ENCODE peak calls at places on chromosomes 6 and 20, in four cellular contexts. One of them, this sample, is unnamed.
A peak's percentile ranks its signal among the peaks of the same experiment; 100 is the strongest.

GRCh38 chr6:105482956-105483355 is 80.1 kb upstream of the PREP start:
- DNase-seq in H1: no peak
- DNase-seq in H9: no peak
- DNase-seq in IMR-90: no peak
- DNase-seq in this sample: no peak

GRCh38 chr6:37516076-37516919 is 16.6 kb upstream of the CCDC167 start:
- DNase-seq in H1: no peak
- DNase-seq in H9: peak; percentile 60
- DNase-seq in IMR-90: no peak
- DNase-seq in this sample: no peak

GRCh38 chr20:49268600-49269365 is 9.1 kb downstream of the ZNFX1 start:
- DNase-seq in H1: no peak
- DNase-seq in H9: no peak
- DNase-seq in IMR-90: peak; percentile 81
- DNase-seq in this sample: no peak

GRCh38 chr20:58651823-58652605 is 931 bp downstream of the STX16 start:
- DNase-seq in H1: peak; percentile 66
- DNase-seq in H9: peak; percentile 94
- DNase-seq in IMR-90: peak; percentile 73
- DNase-seq in this sample: peak; percentile 79

GRCh38 chr6:161373905-161374451 is 100.1 kb upstream of the AGPAT4 start:
- DNase-seq in H1: peak; percentile 95
- DNase-seq in H9: peak; percentile 70
- DNase-seq in IMR-90: peak; percentile 50
- DNase-seq in this sample: peak; percentile 74

GRCh38 chr6:106939208-106939607 is 35.3 kb downstream of the CD24 start:
- DNase-seq in H1: no peak
- DNase-seq in H9: no peak
- DNase-seq in IMR-90: no peak
- DNase-seq in this sample: no peak

GRCh38 chr6:132270745-132271414 is 130.4 kb downstream of the MOXD1 start:
- DNase-seq in H1: no peak
- DNase-seq in H9: no peak
- DNase-seq in IMR-90: no peak
- DNase-seq in this sample: no peak

GRCh38 chr6:1820165-1820564 is 210.4 kb downstream of the FOXC1 start:
- DNase-seq in H1: no peak
- DNase-seq in H9: no peak
- DNase-seq in IMR-90: peak; percentile 69
- DNase-seq in this sample: no peak

GRCh38 chr20:34709836-34710567 is 5.9 kb downstream of the TP53INP2 start:
- DNase-seq in H1: no peak
- DNase-seq in H9: peak; percentile 76
- DNase-seq in IMR-90: peak; percentile 51
- DNase-seq in this sample: peak; percentile 70

GRCh38 chr6:76779068-76779467 is 684.2 kb downstream of the HTR1B start:
- DNase-seq in H1: no peak
- DNase-seq in H9: no peak
- DNase-seq in IMR-90: no peak
- DNase-seq in this sample: peak; percentile 35

GRCh38 chr6:144696610-144697376 is 411.7 kb downstream of the UTRN start:
- DNase-seq in H1: no peak
- DNase-seq in H9: no peak
- DNase-seq in IMR-90: peak; percentile 29
- DNase-seq in this sample: no peak

GRCh38 chr6:139855741-139856206 is 481.3 kb upstream of the CITED2 start:
- DNase-seq in H1: no peak
- DNase-seq in H9: no peak
- DNase-seq in IMR-90: peak; percentile 76
- DNase-seq in this sample: no peak

GRCh38 chr6:66735106-66735890 is 1028.3 kb upstream of the EYS start:
- DNase-seq in H1: no peak
- DNase-seq in H9: no peak
- DNase-seq in IMR-90: no peak
- DNase-seq in this sample: peak; percentile 2

GRCh38 chr6:24981385-24981758 is 45.6 kb upstream of the RIPOR2 start:
- DNase-seq in H1: peak; percentile 61
- DNase-seq in H9: peak; percentile 76
- DNase-seq in IMR-90: peak; percentile 49
- DNase-seq in this sample: peak; percentile 89

GRCh38 chr6:98547634-98548033 is 286.7 kb upstream of the POU3F2 start:
- DNase-seq in H1: no peak
- DNase-seq in H9: no peak
- DNase-seq in IMR-90: no peak
- DNase-seq in this sample: no peak

GRCh38 chr6:130937942-130938604 is 110.9 kb downstream of the SMLR1 start:
- DNase-seq in H1: no peak
- DNase-seq in H9: no peak
- DNase-seq in IMR-90: peak; percentile 67
- DNase-seq in this sample: peak; percentile 29

GRCh38 chr20:40717343-40717865 is 28.4 kb upstream of the MAFB start:
- DNase-seq in H1: no peak
- DNase-seq in H9: no peak
- DNase-seq in IMR-90: no peak
- DNase-seq in this sample: no peak

GRCh38 chr20:21432911-21433310 is 35.6 kb upstream of the NKX2-4 start:
- DNase-seq in H1: no peak
- DNase-seq in H9: no peak
- DNase-seq in IMR-90: no peak
- DNase-seq in this sample: peak; percentile 21

GRCh38 chr6:2850480-2851150 is 9.0 kb upstream of the SERPINB1 start:
- DNase-seq in H1: no peak
- DNase-seq in H9: no peak
- DNase-seq in IMR-90: peak; percentile 58
- DNase-seq in this sample: peak; percentile 65

DNA sequence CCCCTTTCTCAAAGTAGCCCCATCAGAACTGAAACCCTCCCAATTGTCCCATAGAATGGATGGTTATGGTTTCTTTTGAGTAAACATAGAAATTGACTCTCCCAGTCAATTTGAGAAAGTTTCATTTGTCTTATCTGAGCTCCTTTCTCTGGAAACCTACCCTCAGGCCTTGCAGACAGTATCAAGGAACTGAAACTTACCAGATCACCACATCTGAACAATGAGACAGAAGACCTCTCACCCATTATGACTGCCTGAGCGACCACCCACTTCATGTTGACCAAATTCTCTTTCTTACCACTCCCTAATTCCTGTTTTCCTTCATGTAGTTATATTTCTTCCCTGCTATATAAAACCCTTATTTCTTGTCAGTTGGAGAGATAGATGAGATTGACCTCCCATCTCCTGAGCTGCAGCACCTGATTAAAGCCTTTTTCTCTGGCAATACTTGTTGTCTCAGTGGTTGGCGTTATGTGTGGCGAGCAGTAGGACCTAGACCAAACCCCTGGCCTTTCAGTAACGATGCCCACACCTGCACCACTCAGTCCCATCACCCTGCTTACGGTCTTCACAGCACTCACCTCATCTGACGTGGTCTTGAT is 138.9 kb downstream of the ZNF217 start:
- DNase-seq in H1: no peak
- DNase-seq in H9: no peak
- DNase-seq in IMR-90: no peak
- DNase-seq in this sample: no peak
- H4K5ac ChIP-seq in H1: no peak overlapping the region
- H4K5ac ChIP-seq in H9: no peak overlapping the region
- H4K5ac ChIP-seq in IMR-90: no peak overlapping the region
- H4K5ac ChIP-seq in this sample: no peak overlapping the region

GRCh38 chr6:87900160-87900698 is 147.4 kb upstream of the SPACA1 start:
- DNase-seq in H1: no peak
- DNase-seq in H9: no peak
- DNase-seq in IMR-90: no peak
- DNase-seq in this sample: no peak
- H4K5ac ChIP-seq in H1: no peak overlapping the region
- H4K5ac ChIP-seq in H9: no peak overlapping the region
- H4K5ac ChIP-seq in IMR-90: no peak overlapping the region
- H4K5ac ChIP-seq in this sample: no peak overlapping the region

GRCh38 chr20:60507087-60507684 is 549.0 kb downstream of the CDH26 start:
- DNase-seq in H1: no peak
- DNase-seq in H9: no peak
- DNase-seq in IMR-90: no peak
- DNase-seq in this sample: no peak
- H4K5ac ChIP-seq in H1: no peak overlapping the region
- H4K5ac ChIP-seq in H9: no peak overlapping the region
- H4K5ac ChIP-seq in IMR-90: no peak overlapping the region
- H4K5ac ChIP-seq in this sample: no peak overlapping the region

DNA sequence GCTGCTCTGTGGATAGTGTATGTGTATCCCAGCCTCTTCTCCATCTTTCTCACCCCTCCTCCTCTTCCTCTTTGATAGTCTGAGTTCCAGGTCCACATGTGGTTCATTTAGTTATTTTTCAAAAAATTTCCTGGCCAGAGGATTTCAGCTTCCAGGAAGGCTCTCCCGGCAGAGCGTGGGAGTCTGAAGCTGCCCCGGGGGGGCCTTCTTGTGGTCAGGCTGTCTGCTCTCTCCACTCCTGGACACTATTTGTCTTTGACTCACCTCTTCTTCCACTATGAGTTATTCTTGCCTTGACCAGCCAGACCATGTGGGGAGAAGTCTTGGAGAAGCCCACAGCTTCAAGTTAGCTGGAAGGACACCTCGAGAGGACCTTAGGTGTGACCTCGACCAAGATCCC is 258.8 kb downstream of the CDC5L start:
- DNase-seq in H1: no peak
- DNase-seq in H9: no peak
- DNase-seq in IMR-90: peak; percentile 19
- DNase-seq in this sample: no peak
- H4K5ac ChIP-seq in H1: no peak overlapping the region
- H4K5ac ChIP-seq in H9: no peak overlapping the region
- H4K5ac ChIP-seq in IMR-90: no peak overlapping the region
- H4K5ac ChIP-seq in this sample: no peak overlapping the region

This sample was measured in mesendoderm.